ENCODE peak calls at places on chromosomes 12 and 14, in six cellular contexts. Q, P, V, Y, I and G are unnamed samples.

GRCh38 chr14:74038015-74038859 is 19.1 kb downstream of the BBOF1 start:
- DNase-seq in Q (no peak), P (no peak), V (no peak), Y (no peak), I (peak; percentile 50), G (peak; percentile 66)

GRCh38 chr12:70660002-70660604 is 22.9 kb upstream of the PTPRB start:
- DNase-seq in Q (no peak), P (no peak), V (no peak), Y (no peak), I (no peak), G (no peak)

GRCh38 chr12:103956515-103957027 is 9.1 kb upstream of the TDG start:
- DNase-seq in Q (no peak), P (no peak), V (no peak), Y (no peak), I (no peak), G (no peak)

GRCh38 chr12:67042697-67043131 is 226.4 kb upstream of the CAND1 start:
- DNase-seq in Q (no peak), P (no peak), V (no peak), Y (no peak), I (peak; percentile 70), G (no peak)

GRCh38 chr14:105046891-105047282 is 18.3 kb downstream of the GPR132 start:
- DNase-seq in Q (no peak), P (no peak), V (no peak), Y (no peak), I (no peak), G (no peak)

GRCh38 chr12:109678732-109679131 is 34.9 kb upstream of the FAM222A start:
- DNase-seq in Q (no peak), P (no peak), V (no peak), Y (no peak), I (peak; percentile 34), G (no peak)

GRCh38 chr12:46669720-46670119 is 156.1 kb downstream of the SLC38A4 start:
- DNase-seq in Q (no peak), P (no peak), V (no peak), Y (no peak), I (no peak), G (no peak)

GRCh38 chr12:116594325-116595038 is 35.3 kb downstream of the MAP1LC3B2 start:
- DNase-seq in Q (peak; percentile 49), P (no peak), V (peak; percentile 80), Y (peak; percentile 59), I (no peak), G (peak; percentile 89)

GRCh38 chr12:131233737-131234474 is 280.2 kb downstream of the ADGRD1 start:
- DNase-seq in Q (no peak), P (no peak), V (no peak), Y (no peak), I (no peak), G (no peak)

GRCh38 chr12:77560714-77561113 is 270.0 kb upstream of the NAV3 start:
- DNase-seq in Q (no peak), P (no peak), V (no peak), Y (no peak), I (no peak), G (no peak)

GRCh38 chr12:31387011-31387410 is 61.1 kb upstream of the SINHCAF start:
- DNase-seq in Q (no peak), P (no peak), V (no peak), Y (no peak), I (no peak), G (no peak)

GRCh38 chr14:92480856-92481255 is 32.7 kb upstream of the RIN3 start:
- DNase-seq in Q (no peak), P (no peak), V (no peak), Y (no peak), I (no peak), G (no peak)

GRCh38 chr12:6452908-6453630 is 1.2 kb downstream of the TAPBPL start:
- DNase-seq in Q (peak; percentile 39), P (no peak), V (no peak), Y (no peak), I (no peak), G (no peak)
- H3K4me3 ChIP-seq in Q (peak overlapping the region; percentile 90), P (peak overlapping the region; percentile 83), V (no peak overlapping the region), Y (peak overlapping the region; percentile 90), I (no peak overlapping the region), G (peak overlapping the region; percentile 93)

GRCh38 chr12:51972424-51972812 is 20.9 kb downstream of the ACVR1B start:
- DNase-seq in Q (no peak), P (no peak), V (no peak), Y (no peak), I (no peak), G (no peak)

GRCh38 chr12:51972849-51973273 is 21.4 kb downstream of the ACVR1B start:
- DNase-seq in Q (peak; percentile 46), P (no peak), V (peak; percentile 72), Y (no peak), I (peak; percentile 37), G (peak; percentile 82)

GRCh38 chr12:51969643-51970042 is 18.1 kb downstream of the ACVR1B start:
- DNase-seq in Q (no peak), P (no peak), V (no peak), Y (no peak), I (no peak), G (no peak)

GRCh38 chr12:51971679-51972423 is 20.4 kb downstream of the ACVR1B start:
- DNase-seq in Q (no peak), P (no peak), V (no peak), Y (no peak), I (no peak), G (peak; percentile 30)

DNA sequence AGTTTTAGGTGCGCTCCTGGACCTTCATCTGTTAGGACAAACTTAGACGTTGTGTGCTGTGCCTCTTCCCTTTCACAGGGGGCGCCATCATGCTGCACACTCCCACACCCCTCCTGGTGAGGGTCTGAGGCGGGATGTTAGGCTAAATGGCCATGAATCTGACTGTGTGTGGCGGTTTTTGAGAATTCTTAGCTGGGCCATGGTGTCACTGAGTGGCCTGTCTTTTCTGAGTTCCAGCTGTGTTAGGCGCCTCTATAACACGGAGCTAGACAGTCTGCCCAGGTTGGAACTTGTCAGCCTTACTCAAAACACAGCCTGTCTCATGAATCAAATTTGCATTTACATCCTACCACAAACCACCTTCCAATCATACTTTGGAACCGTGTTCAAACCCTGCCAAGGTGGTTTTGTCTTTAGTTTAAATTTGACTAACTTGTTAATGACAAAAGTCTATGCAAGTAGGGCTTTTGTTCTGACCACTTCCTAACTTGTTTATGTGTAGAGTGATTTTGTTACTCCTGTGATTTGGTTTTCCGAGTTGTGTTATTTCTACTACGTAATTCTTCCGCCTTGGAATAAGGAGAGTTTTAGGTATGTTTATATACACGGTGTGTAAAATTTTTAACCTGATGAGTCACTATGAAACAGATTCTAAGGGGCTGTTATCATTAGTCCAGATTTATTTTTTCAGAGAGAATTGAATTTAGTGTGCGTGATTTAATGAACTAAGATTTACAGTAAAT is 19.6 kb downstream of the ACVR1B start:
- DNase-seq in Q (no peak), P (peak; percentile 93), V (no peak), Y (no peak), I (peak; percentile 46), G (peak; percentile 65)
- H3K4me3 ChIP-seq in Q (no peak overlapping the region), P (no peak overlapping the region), V (no peak overlapping the region), Y (no peak overlapping the region), I (no peak overlapping the region), G (no peak overlapping the region)

GRCh38 chr14:102509744-102510615 is at the start of gene ANKRD9:
- DNase-seq in Q (peak; percentile 97), P (peak; percentile 30), V (peak; percentile 97), Y (peak; percentile 98), I (peak; percentile 97), G (peak; percentile 70)

GRCh38 chr14:102511538-102511937 is 2.0 kb upstream of the ANKRD9 start:
- DNase-seq in Q (no peak), P (no peak), V (no peak), Y (no peak), I (no peak), G (no peak)

GRCh38 chr14:102508774-102509743 is 517 bp downstream of the ANKRD9 start:
- DNase-seq in Q (peak; percentile 75), P (no peak), V (peak; percentile 75), Y (peak; percentile 85), I (peak; percentile 82), G (no peak)

GRCh38 chr14:102512713-102513373 is 3.3 kb upstream of the ANKRD9 start:
- DNase-seq in Q (no peak), P (no peak), V (no peak), Y (no peak), I (no peak), G (no peak)

DNA sequence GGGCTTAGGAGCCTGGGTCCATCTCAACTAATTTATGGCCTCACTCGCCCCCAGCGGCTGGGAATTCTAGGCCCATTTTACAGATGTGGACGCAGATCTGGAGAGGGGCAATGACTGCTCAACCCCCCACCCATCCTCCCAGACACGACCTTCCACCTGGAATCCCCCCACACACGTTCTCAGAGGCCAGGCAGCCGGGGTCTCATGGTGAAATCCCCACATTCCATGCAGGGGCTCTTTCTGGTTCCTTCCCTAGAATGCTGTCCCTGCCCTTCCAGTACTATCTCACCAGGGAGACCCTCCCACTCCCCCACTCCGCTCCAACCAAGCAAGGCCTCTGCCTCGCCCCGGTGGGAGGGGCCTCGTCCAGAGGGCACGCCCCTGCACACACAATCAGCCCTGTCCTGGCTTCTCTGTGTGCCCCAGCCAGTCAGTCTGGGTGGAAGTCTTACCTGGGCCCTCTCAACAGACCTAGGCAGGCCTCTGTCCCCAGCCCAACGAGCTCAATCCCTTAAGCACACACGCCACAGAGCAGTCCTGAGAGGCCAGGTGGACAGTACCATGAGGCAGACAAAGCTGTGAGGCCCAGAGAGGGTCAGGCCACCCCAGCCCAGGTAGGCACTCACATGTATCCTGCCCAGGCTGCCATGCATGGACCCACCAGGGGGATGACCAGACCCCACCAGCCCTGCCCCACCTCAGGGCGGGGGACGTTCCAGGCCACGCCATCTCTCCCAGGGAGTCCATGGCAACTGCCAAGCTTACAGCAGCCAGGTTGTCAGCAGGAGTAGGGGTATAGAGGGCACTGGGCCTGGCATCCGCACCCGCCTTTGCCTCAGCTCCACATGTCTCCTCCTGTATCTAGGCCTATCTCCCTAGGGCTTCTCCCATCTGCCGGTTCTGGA is 1.3 kb upstream of the ANKRD9 start:
- DNase-seq in Q (peak; percentile 55), P (no peak), V (no peak), Y (no peak), I (peak; percentile 86), G (no peak)
- H3K4me3 ChIP-seq in Q (peak overlapping the region; percentile 73), P (peak overlapping the region; percentile 90), V (no peak overlapping the region), Y (peak overlapping the region; percentile 84), I (peak overlapping the region; percentile 71), G (peak overlapping the region; percentile 60)

GRCh38 chr14:58639842-58640484 is 2.2 kb downstream of the DACT1 start:
- DNase-seq in Q (no peak), P (peak; percentile 36), V (no peak), Y (no peak), I (peak; percentile 75), G (peak; percentile 9)

GRCh38 chr14:58643366-58643765 is 5.6 kb downstream of the DACT1 start:
- DNase-seq in Q (no peak), P (no peak), V (no peak), Y (no peak), I (no peak), G (no peak)

GRCh38 chr14:58638231-58639205 is 756 bp downstream of the DACT1 start:
- DNase-seq in Q (peak; percentile 24), P (no peak), V (peak; percentile 54), Y (peak; percentile 60), I (peak; percentile 66), G (no peak)

GRCh38 chr14:58640959-58641358 is 3.2 kb downstream of the DACT1 start:
- DNase-seq in Q (no peak), P (no peak), V (no peak), Y (no peak), I (no peak), G (no peak)

DNA sequence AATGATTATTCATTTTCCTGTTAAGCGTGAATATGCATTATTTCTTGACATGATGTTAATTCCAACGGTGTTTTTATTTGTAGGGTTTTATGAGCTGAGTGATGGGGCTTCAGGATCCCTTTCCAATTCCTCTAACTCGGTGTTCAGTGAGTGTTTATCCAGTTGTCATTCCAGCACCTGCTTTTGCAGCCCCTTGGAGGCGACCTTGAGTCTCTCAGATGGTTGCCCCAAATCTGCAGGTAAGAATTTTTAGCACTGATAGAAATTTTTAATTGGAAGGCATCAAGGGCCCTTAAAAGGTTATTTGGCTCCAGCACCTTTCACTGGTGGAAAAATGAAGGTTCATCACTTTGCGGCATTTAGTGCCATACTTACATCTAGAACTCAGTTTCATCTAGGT is 3.7 kb downstream of the DACT1 start:
- DNase-seq in Q (no peak), P (no peak), V (no peak), Y (no peak), I (no peak), G (no peak)
- H3K4me3 ChIP-seq in Q (no peak overlapping the region), P (no peak overlapping the region), V (no peak overlapping the region), Y (no peak overlapping the region), I (no peak overlapping the region), G (no peak overlapping the region)